ENCODE peak calls at places on chromosomes 1 and 21, in six cellular contexts. One of them, this sample, is unnamed.

GRCh38 chr1:187236676-187237075 is 407.9 kb downstream of the PLA2G4A start:
- DNase-seq in adipocyte: peak
- DNase-seq in esophagus squamous epithelium: no peak
- DNase-seq in choroid plexus epithelial cell: no peak
- DNase-seq in CD8-positive, alpha-beta memory T cell: no peak
- DNase-seq in astrocyte of the spinal cord: no peak
- DNase-seq in this sample: no peak

GRCh38 chr21:35775778-35776515 is 284.4 kb downstream of the SETD4 start:
- DNase-seq in adipocyte: no peak
- DNase-seq in esophagus squamous epithelium: no peak
- DNase-seq in choroid plexus epithelial cell: no peak
- DNase-seq in CD8-positive, alpha-beta memory T cell: no peak
- DNase-seq in astrocyte of the spinal cord: no peak
- DNase-seq in this sample: no peak

GRCh38 chr1:9557624-9558023 is 18.4 kb downstream of the SLC25A33 start:
- DNase-seq in adipocyte: no peak
- DNase-seq in esophagus squamous epithelium: no peak
- DNase-seq in choroid plexus epithelial cell: no peak
- DNase-seq in CD8-positive, alpha-beta memory T cell: no peak
- DNase-seq in astrocyte of the spinal cord: no peak
- DNase-seq in this sample: no peak

GRCh38 chr1:204683284-204684205 is 2.0 kb downstream of the LRRN2 start:
- DNase-seq in adipocyte: no peak
- DNase-seq in esophagus squamous epithelium: no peak
- DNase-seq in choroid plexus epithelial cell: no peak
- DNase-seq in CD8-positive, alpha-beta memory T cell: no peak
- DNase-seq in astrocyte of the spinal cord: no peak
- DNase-seq in this sample: no peak

GRCh38 chr1:11764519-11764918 is 2.5 kb downstream of the C1orf167 start:
- DNase-seq in adipocyte: no peak
- DNase-seq in esophagus squamous epithelium: no peak
- DNase-seq in choroid plexus epithelial cell: no peak
- DNase-seq in CD8-positive, alpha-beta memory T cell: no peak
- DNase-seq in astrocyte of the spinal cord: no peak
- DNase-seq in this sample: no peak

GRCh38 chr1:56453016-56453721 is 126.2 kb downstream of the PLPP3 start:
- DNase-seq in adipocyte: no peak
- DNase-seq in esophagus squamous epithelium: no peak
- DNase-seq in choroid plexus epithelial cell: no peak
- DNase-seq in CD8-positive, alpha-beta memory T cell: no peak
- DNase-seq in astrocyte of the spinal cord: no peak
- DNase-seq in this sample: no peak

GRCh38 chr1:2382621-2383361 is 8.6 kb downstream of the MORN1 start:
- DNase-seq in adipocyte: peak
- DNase-seq in esophagus squamous epithelium: no peak
- DNase-seq in choroid plexus epithelial cell: peak
- DNase-seq in CD8-positive, alpha-beta memory T cell: peak
- DNase-seq in astrocyte of the spinal cord: peak
- DNase-seq in this sample: no peak

GRCh38 chr1:235060607-235061470 is 67.8 kb downstream of the TOMM20 start:
- DNase-seq in adipocyte: peak
- DNase-seq in esophagus squamous epithelium: no peak
- DNase-seq in choroid plexus epithelial cell: no peak
- DNase-seq in CD8-positive, alpha-beta memory T cell: no peak
- DNase-seq in astrocyte of the spinal cord: no peak
- DNase-seq in this sample: no peak

GRCh38 chr21:34640858-34641257 is 25.9 kb upstream of the RCAN1 start:
- DNase-seq in adipocyte: peak
- DNase-seq in esophagus squamous epithelium: no peak
- DNase-seq in choroid plexus epithelial cell: peak
- DNase-seq in CD8-positive, alpha-beta memory T cell: no peak
- DNase-seq in astrocyte of the spinal cord: peak
- DNase-seq in this sample: no peak

GRCh38 chr1:95286479-95286878 is 52.5 kb downstream of the RWDD3 start:
- DNase-seq in adipocyte: no peak
- DNase-seq in esophagus squamous epithelium: no peak
- DNase-seq in choroid plexus epithelial cell: peak
- DNase-seq in CD8-positive, alpha-beta memory T cell: no peak
- DNase-seq in astrocyte of the spinal cord: no peak
- DNase-seq in this sample: no peak

GRCh38 chr1:223635236-223635635 is 30.3 kb downstream of the CAPN8 start:
- DNase-seq in adipocyte: no peak
- DNase-seq in esophagus squamous epithelium: no peak
- DNase-seq in choroid plexus epithelial cell: no peak
- DNase-seq in CD8-positive, alpha-beta memory T cell: no peak
- DNase-seq in astrocyte of the spinal cord: no peak
- DNase-seq in this sample: no peak

GRCh38 chr1:99441234-99442095 is 177.2 kb downstream of the PLPPR4 start:
- DNase-seq in adipocyte: peak
- DNase-seq in esophagus squamous epithelium: no peak
- DNase-seq in choroid plexus epithelial cell: peak
- DNase-seq in CD8-positive, alpha-beta memory T cell: no peak
- DNase-seq in astrocyte of the spinal cord: peak
- DNase-seq in this sample: no peak

GRCh38 chr1:1291023-1291528 is 10.8 kb downstream of the SCNN1D start:
- DNase-seq in adipocyte: no peak
- DNase-seq in esophagus squamous epithelium: no peak
- DNase-seq in choroid plexus epithelial cell: no peak
- DNase-seq in CD8-positive, alpha-beta memory T cell: no peak
- DNase-seq in astrocyte of the spinal cord: no peak
- DNase-seq in this sample: no peak

GRCh38 chr1:52125727-52126359 is 16.0 kb upstream of the ZFYVE9 start:
- DNase-seq in adipocyte: no peak
- DNase-seq in esophagus squamous epithelium: no peak
- DNase-seq in choroid plexus epithelial cell: no peak
- DNase-seq in CD8-positive, alpha-beta memory T cell: no peak
- DNase-seq in astrocyte of the spinal cord: no peak
- DNase-seq in this sample: no peak

GRCh38 chr1:154442006-154442740 is 37.0 kb downstream of the IL6R start:
- DNase-seq in adipocyte: peak
- DNase-seq in esophagus squamous epithelium: no peak
- DNase-seq in choroid plexus epithelial cell: no peak
- DNase-seq in CD8-positive, alpha-beta memory T cell: no peak
- DNase-seq in astrocyte of the spinal cord: no peak
- DNase-seq in this sample: no peak

GRCh38 chr1:182588460-182589396 is at the start of gene RNASEL:
- DNase-seq in adipocyte: peak
- DNase-seq in esophagus squamous epithelium: no peak
- DNase-seq in choroid plexus epithelial cell: peak
- DNase-seq in CD8-positive, alpha-beta memory T cell: peak
- DNase-seq in astrocyte of the spinal cord: peak
- DNase-seq in this sample: no peak

GRCh38 chr1:182589520-182589919 is 464 bp upstream of the RNASEL start:
- DNase-seq in adipocyte: no peak
- DNase-seq in esophagus squamous epithelium: no peak
- DNase-seq in choroid plexus epithelial cell: no peak
- DNase-seq in CD8-positive, alpha-beta memory T cell: no peak
- DNase-seq in astrocyte of the spinal cord: no peak
- DNase-seq in this sample: no peak

GRCh38 chr1:182587087-182587486 is 2.0 kb downstream of the RNASEL start:
- DNase-seq in adipocyte: no peak
- DNase-seq in esophagus squamous epithelium: no peak
- DNase-seq in choroid plexus epithelial cell: no peak
- DNase-seq in CD8-positive, alpha-beta memory T cell: no peak
- DNase-seq in astrocyte of the spinal cord: no peak
- DNase-seq in this sample: no peak

GRCh38 chr1:182586380-182586779 is 2.7 kb downstream of the RNASEL start:
- DNase-seq in adipocyte: no peak
- DNase-seq in esophagus squamous epithelium: no peak
- DNase-seq in choroid plexus epithelial cell: no peak
- DNase-seq in CD8-positive, alpha-beta memory T cell: no peak
- DNase-seq in astrocyte of the spinal cord: no peak
- DNase-seq in this sample: no peak

DNA sequence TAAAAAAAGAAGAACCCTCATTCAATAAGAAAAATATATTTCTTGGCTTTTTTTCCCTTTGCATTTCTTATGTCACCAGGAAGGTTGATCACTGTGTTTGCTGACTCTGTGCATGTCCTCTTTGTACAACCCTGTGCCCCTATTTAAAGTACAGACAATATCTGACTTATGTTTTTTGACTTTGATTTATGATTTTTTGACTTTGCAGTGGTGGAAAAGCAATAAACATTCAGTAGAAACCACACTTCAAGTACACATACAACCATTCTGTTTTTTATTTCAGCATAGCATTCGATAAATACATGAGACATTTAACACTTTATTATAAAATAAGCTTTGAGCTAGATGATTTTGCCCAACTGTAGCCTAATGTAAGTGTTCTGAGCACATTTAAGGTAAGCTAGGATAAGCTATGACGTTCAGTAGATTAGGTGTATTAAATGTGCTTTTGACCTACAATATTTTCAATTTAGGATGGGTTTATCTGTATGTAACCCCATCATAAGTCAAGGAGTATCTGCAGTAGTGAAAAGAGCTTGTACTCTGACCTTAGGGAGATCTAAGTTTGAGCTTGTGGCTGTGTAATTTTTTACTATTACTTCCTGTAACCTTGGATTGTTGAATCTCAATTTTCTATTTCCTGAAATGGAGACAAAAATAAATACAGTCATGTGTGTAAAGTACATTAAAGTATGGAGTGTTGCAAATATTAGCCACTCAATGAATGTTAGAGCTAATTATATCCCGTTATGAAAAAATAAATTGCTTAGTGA is 1.2 kb downstream of the RNASEL start:
- DNase-seq in adipocyte: no peak
- DNase-seq in esophagus squamous epithelium: no peak
- DNase-seq in choroid plexus epithelial cell: no peak
- DNase-seq in CD8-positive, alpha-beta memory T cell: no peak
- DNase-seq in astrocyte of the spinal cord: no peak
- DNase-seq in this sample: no peak
- H3K4me3 ChIP-seq in adipocyte: peak
- H3K4me3 ChIP-seq in esophagus squamous epithelium: peak
- H3K4me3 ChIP-seq in choroid plexus epithelial cell: peak
- H3K4me3 ChIP-seq in CD8-positive, alpha-beta memory T cell: peak
- H3K4me3 ChIP-seq in astrocyte of the spinal cord: peak
- H3K4me3 ChIP-seq in this sample: peak

GRCh38 chr1:202857136-202857610 is 31.8 kb downstream of the RABIF start:
- DNase-seq in adipocyte: no peak
- DNase-seq in esophagus squamous epithelium: no peak
- DNase-seq in choroid plexus epithelial cell: no peak
- DNase-seq in CD8-positive, alpha-beta memory T cell: no peak
- DNase-seq in astrocyte of the spinal cord: no peak
- DNase-seq in this sample: no peak
- H3K4me3 ChIP-seq in adipocyte: no peak
- H3K4me3 ChIP-seq in esophagus squamous epithelium: no peak
- H3K4me3 ChIP-seq in choroid plexus epithelial cell: no peak
- H3K4me3 ChIP-seq in CD8-positive, alpha-beta memory T cell: no peak
- H3K4me3 ChIP-seq in astrocyte of the spinal cord: no peak
- H3K4me3 ChIP-seq in this sample: no peak

DNA sequence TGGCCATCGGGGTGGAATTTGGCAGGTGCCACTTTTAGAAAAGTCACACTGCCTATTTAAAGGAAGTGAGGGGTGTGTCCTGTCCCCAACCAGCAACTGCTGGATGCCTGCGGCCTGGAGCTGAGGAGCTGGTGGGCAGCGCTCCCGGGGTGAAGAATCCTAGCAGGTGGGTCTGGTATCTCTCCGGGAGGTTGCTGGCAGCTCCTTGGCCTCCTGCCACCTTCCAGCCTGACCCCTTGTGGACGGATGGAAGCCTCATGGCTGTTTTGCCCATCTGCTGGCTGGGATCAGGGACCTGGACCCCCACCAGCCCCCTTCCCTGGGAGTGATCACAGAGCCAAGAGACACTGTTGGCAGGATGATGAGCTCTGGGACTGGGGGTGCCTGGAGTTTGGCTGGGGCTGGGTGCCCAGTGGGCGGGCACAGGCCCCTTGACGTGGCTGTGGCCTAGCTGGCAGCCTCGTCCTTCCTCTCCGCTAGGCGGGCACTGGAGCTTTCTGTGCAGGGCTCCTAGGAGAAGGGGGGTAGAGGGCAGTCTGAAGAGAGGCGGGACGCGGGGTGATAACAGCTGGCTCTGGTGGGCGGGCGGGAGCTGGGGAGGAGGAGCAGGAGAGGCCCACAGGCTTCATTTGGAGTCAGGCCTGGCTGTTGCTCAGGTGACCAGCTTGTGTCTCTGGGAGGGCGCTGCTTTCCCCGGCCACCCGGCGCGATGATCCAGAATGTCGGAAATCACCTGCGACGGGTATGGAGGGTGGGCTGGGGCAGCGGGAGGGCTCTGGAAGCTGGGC is at the start of gene ACOT11:
- DNase-seq in adipocyte: peak
- DNase-seq in esophagus squamous epithelium: no peak
- DNase-seq in choroid plexus epithelial cell: peak
- DNase-seq in CD8-positive, alpha-beta memory T cell: no peak
- DNase-seq in astrocyte of the spinal cord: peak
- DNase-seq in this sample: peak
- H3K4me3 ChIP-seq in adipocyte: no peak
- H3K4me3 ChIP-seq in esophagus squamous epithelium: peak
- H3K4me3 ChIP-seq in choroid plexus epithelial cell: no peak
- H3K4me3 ChIP-seq in CD8-positive, alpha-beta memory T cell: no peak
- H3K4me3 ChIP-seq in astrocyte of the spinal cord: no peak
- H3K4me3 ChIP-seq in this sample: peak

DNA sequence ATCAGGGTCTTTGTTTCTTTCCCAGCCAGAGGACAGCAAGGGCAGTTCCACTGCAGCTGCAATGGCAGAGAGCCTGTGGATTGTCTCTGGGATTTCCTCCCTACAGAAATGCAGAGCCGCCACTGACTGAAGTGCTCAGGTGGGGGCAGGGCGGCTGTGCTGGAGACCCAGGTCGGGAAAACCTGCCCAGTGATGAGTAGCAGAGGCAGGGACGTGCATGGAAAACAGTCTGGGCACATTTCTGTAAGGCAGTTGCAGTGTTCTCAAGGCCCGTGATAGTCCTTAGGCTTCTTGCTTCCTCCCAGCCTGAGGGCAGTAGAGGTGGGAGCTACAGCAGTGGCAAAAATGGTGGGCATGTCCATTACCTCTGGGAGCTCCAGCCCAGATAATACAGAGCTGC is 40.1 kb upstream of the CYP4X1 start:
- DNase-seq in adipocyte: no peak
- DNase-seq in esophagus squamous epithelium: no peak
- DNase-seq in choroid plexus epithelial cell: no peak
- DNase-seq in CD8-positive, alpha-beta memory T cell: no peak
- DNase-seq in astrocyte of the spinal cord: no peak
- DNase-seq in this sample: no peak
- H3K4me3 ChIP-seq in adipocyte: no peak
- H3K4me3 ChIP-seq in esophagus squamous epithelium: no peak
- H3K4me3 ChIP-seq in choroid plexus epithelial cell: no peak
- H3K4me3 ChIP-seq in CD8-positive, alpha-beta memory T cell: no peak
- H3K4me3 ChIP-seq in astrocyte of the spinal cord: no peak
- H3K4me3 ChIP-seq in this sample: no peak

GRCh38 chr1:7752512-7753417 is 18.3 kb upstream of the VAMP3 start:
- DNase-seq in adipocyte: peak
- DNase-seq in esophagus squamous epithelium: no peak
- DNase-seq in choroid plexus epithelial cell: peak
- DNase-seq in CD8-positive, alpha-beta memory T cell: peak
- DNase-seq in astrocyte of the spinal cord: peak
- DNase-seq in this sample: peak
- H3K4me3 ChIP-seq in adipocyte: peak
- H3K4me3 ChIP-seq in esophagus squamous epithelium: peak
- H3K4me3 ChIP-seq in choroid plexus epithelial cell: peak
- H3K4me3 ChIP-seq in CD8-positive, alpha-beta memory T cell: no peak
- H3K4me3 ChIP-seq in astrocyte of the spinal cord: peak
- H3K4me3 ChIP-seq in this sample: peak

GRCh38 chr1:177163844-177164379 is 600 bp downstream of the ASTN1 start:
- DNase-seq in adipocyte: no peak
- DNase-seq in esophagus squamous epithelium: no peak
- DNase-seq in choroid plexus epithelial cell: no peak
- DNase-seq in CD8-positive, alpha-beta memory T cell: no peak
- DNase-seq in astrocyte of the spinal cord: no peak
- DNase-seq in this sample: no peak
- H3K4me3 ChIP-seq in adipocyte: peak
- H3K4me3 ChIP-seq in esophagus squamous epithelium: no peak
- H3K4me3 ChIP-seq in choroid plexus epithelial cell: no peak
- H3K4me3 ChIP-seq in CD8-positive, alpha-beta memory T cell: no peak
- H3K4me3 ChIP-seq in astrocyte of the spinal cord: peak
- H3K4me3 ChIP-seq in this sample: peak

GRCh38 chr21:45745256-45745655 is 101.7 kb downstream of the PCBP3 start:
- DNase-seq in adipocyte: no peak
- DNase-seq in esophagus squamous epithelium: no peak
- DNase-seq in choroid plexus epithelial cell: no peak
- DNase-seq in CD8-positive, alpha-beta memory T cell: no peak
- DNase-seq in astrocyte of the spinal cord: no peak
- DNase-seq in this sample: no peak
- H3K4me3 ChIP-seq in adipocyte: no peak
- H3K4me3 ChIP-seq in esophagus squamous epithelium: no peak
- H3K4me3 ChIP-seq in choroid plexus epithelial cell: no peak
- H3K4me3 ChIP-seq in CD8-positive, alpha-beta memory T cell: no peak
- H3K4me3 ChIP-seq in astrocyte of the spinal cord: no peak
- H3K4me3 ChIP-seq in this sample: no peak